ENCODE peak calls at places on chromosome 7, in eight cellular contexts. H, L, Z, G, I, M, K and A are unnamed samples. For H3K4me1, the result is how much of the 10 kb centered on the place peaks cover.

GRCh38 chr7:101733713-101734475 is 83.5 kb upstream of the CUX1 start:
- DNase-seq in H (peak), L (peak), Z (peak), G (peak), I (no peak), M (peak), K (no peak), A (no peak)

GRCh38 chr7:19016140-19016539 is 101.3 kb downstream of the TWIST1 start:
- DNase-seq in H (no peak), L (peak), Z (peak), G (peak), I (no peak), M (no peak), K (peak), A (no peak)

GRCh38 chr7:35035511-35035921 is 1.8 kb downstream of the DPY19L1 start:
- DNase-seq in H (no peak), L (peak), Z (peak), G (peak), I (peak), M (no peak), K (peak), A (peak)

GRCh38 chr7:91089382-91089963 is 174.8 kb upstream of the FZD1 start:
- DNase-seq in H (peak), L (peak), Z (peak), G (peak), I (peak), M (peak), K (peak), A (peak)

GRCh38 chr7:92641921-92642511 is 51.8 kb upstream of the FAM133B start:
- DNase-seq in H (no peak), L (no peak), Z (peak), G (peak), I (no peak), M (no peak), K (peak), A (no peak)

GRCh38 chr7:140674899-140675701 is 2.4 kb downstream of the ADCK2 start:
- DNase-seq in H (peak), L (peak), Z (peak), G (peak), I (peak), M (peak), K (no peak), A (peak)

GRCh38 chr7:2773608-2774007 is 70.5 kb downstream of the GNA12 start:
- DNase-seq in H (no peak), L (no peak), Z (no peak), G (no peak), I (no peak), M (no peak), K (no peak), A (no peak)

GRCh38 chr7:140219672-140220520 is 43.1 kb upstream of the KDM7A start:
- DNase-seq in H (no peak), L (no peak), Z (no peak), G (peak), I (no peak), M (no peak), K (no peak), A (no peak)

GRCh38 chr7:117169907-117170306 is 153.0 kb downstream of the WNT2 start:
- DNase-seq in H (no peak), L (no peak), Z (no peak), G (peak), I (no peak), M (no peak), K (peak), A (no peak)

GRCh38 chr7:137881607-137882260 is 35.0 kb upstream of the DGKI start:
- DNase-seq in H (no peak), L (no peak), Z (no peak), G (no peak), I (no peak), M (no peak), K (no peak), A (no peak)

GRCh38 chr7:137880432-137880831 is 33.7 kb upstream of the DGKI start:
- DNase-seq in H (no peak), L (no peak), Z (peak), G (no peak), I (no peak), M (no peak), K (peak), A (no peak)

GRCh38 chr7:137882806-137883205 is 36.0 kb upstream of the DGKI start:
- DNase-seq in H (no peak), L (no peak), Z (peak), G (peak), I (no peak), M (no peak), K (no peak), A (no peak)

GRCh38 chr7:137879357-137880158 is 32.8 kb upstream of the DGKI start:
- DNase-seq in H (no peak), L (peak), Z (peak), G (no peak), I (no peak), M (no peak), K (peak), A (no peak)

DNA sequence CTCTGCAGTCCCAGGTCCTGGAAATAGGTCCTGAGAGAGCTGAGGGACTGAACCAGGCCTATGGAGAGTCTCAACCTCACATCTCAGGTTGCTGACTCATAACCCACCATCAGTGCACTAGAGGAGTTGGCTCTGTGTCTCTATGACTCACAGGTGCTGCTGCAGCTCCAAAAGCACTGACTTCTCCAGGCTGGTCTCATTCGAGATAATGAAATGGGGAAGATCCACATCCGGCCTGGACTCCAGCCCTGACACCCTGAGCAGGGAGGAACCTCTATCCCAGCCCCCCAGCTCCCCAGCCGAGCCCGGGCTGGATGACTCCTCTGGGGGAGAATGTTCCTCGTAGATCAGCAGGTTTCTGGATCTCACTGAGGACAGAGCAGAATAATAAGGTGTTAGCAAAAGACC is 35.5 kb upstream of the DGKI start:
- DNase-seq in H (no peak), L (no peak), Z (peak), G (peak), I (peak), M (peak), K (peak), A (no peak)
- H3K4me2 ChIP-seq in H (no peak), L (no peak), Z (peak), G (peak), I (peak), M (peak), K (peak), A (no peak)

GRCh38 chr7:4841836-4842235 is 20.0 kb downstream of the PAPOLB start:
- DNase-seq in H (no peak), L (no peak), Z (no peak), G (no peak), I (no peak), M (no peak), K (no peak), A (no peak)

GRCh38 chr7:4840097-4840501 is 21.7 kb downstream of the PAPOLB start:
- DNase-seq in H (no peak), L (no peak), Z (no peak), G (no peak), I (no peak), M (no peak), K (no peak), A (no peak)

GRCh38 chr7:4841007-4841784 is 20.6 kb downstream of the PAPOLB start:
- DNase-seq in H (no peak), L (no peak), Z (no peak), G (no peak), I (no peak), M (no peak), K (no peak), A (no peak)

GRCh38 chr7:4845740-4846142 is 16.1 kb downstream of the PAPOLB start:
- DNase-seq in H (peak), L (peak), Z (no peak), G (no peak), I (no peak), M (peak), K (no peak), A (no peak)

DNA sequence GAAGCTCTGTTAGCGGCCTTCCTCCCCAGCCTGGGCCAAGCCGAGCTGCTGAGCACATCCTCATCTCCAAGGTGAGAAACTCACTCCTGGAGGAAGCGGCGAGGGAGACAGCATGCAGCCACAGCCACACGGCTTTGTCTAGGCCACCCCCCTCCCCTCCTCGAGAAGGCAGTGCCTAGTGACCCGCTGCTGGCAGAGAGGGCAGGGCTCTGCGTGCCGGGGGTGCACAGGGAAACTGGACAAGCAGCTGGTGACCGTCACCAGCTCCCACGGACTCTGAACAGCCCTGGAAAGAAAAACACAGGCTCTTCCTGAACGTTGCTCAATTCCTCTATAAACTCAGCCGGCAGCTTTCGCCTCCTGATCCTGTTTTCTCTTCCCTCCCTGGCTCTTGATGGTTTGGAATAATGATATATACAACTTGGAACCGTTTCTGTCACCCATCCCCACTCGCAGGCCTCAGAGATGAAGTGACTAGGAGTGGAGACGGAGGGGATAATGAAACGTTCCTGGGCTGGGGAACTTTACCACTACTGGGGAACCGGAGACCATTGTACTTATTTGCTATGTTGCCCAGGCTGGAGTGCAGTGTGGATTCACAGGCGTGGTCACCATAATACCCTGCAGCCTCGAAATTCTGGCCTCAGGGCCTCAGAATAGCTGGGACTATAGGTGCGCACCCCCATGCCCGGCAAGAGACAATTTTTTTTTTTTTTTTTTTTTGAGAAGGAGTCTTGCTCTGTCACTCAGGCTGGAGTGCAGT is 19.3 kb downstream of the PAPOLB start:
- DNase-seq in H (no peak), L (no peak), Z (peak), G (no peak), I (no peak), M (no peak), K (no peak), A (no peak)
- H3K27ac ChIP-seq in H (no peak), L (no peak), Z (peak), G (no peak), I (no peak), M (no peak), K (no peak), A (no peak)

GRCh38 chr7:107170051-107170661 is 1.4 kb downstream of the HBP1 start:
- DNase-seq in H (no peak), L (no peak), Z (no peak), G (no peak), I (peak), M (no peak), K (no peak), A (no peak)

GRCh38 chr7:107169120-107170050 is 582 bp downstream of the HBP1 start:
- DNase-seq in H (peak), L (peak), Z (peak), G (peak), I (peak), M (peak), K (peak), A (peak)

GRCh38 chr7:107173191-107173590 is 4.4 kb downstream of the HBP1 start:
- DNase-seq in H (no peak), L (peak), Z (no peak), G (no peak), I (no peak), M (no peak), K (no peak), A (no peak)

GRCh38 chr7:107172318-107173032 is 3.7 kb downstream of the HBP1 start:
- DNase-seq in H (no peak), L (no peak), Z (no peak), G (no peak), I (no peak), M (no peak), K (no peak), A (no peak)

GRCh38 chr7:107171496-107171895 is 2.7 kb downstream of the HBP1 start:
- DNase-seq in H (no peak), L (no peak), Z (no peak), G (no peak), I (no peak), M (no peak), K (no peak), A (no peak)
- H3K4me1 ChIP-seq in H (under half), L (under half), Z (under half), G (under half), I (under half), M (under half), K (under half), A (under half)

GRCh38 chr7:12670071-12670729 is 17.2 kb upstream of the ARL4A start:
- DNase-seq in H (no peak), L (no peak), Z (peak), G (no peak), I (no peak), M (no peak), K (no peak), A (no peak)
- H3K4me2 ChIP-seq in H (no peak), L (no peak), Z (no peak), G (no peak), I (no peak), M (no peak), K (no peak), A (no peak)

DNA sequence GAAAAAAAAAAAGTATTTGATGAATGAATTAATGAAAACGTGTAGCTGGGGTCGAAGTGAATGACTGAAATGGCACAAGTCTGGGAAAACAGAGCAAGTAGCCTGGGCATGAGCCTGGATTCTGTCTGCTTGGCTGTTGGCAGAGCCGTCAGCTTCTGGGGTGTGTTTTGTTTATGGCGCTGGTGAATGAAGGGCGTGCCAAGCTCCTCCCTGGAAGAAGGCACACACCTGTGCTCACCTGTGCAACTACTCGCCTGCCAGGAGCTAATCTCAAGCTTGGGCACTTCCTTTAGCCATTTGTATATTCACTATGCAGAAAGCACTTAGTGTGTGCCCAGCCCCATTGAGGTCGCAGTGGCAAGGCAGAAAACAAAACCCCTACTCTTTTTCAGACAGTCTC is 74.1 kb downstream of the GTF2IRD1 start:
- DNase-seq in H (no peak), L (no peak), Z (no peak), G (no peak), I (no peak), M (no peak), K (no peak), A (no peak)
- H3K27ac ChIP-seq in H (no peak), L (no peak), Z (no peak), G (no peak), I (no peak), M (no peak), K (no peak), A (no peak)

GRCh38 chr7:48438196-48438595 is 266.9 kb downstream of the ABCA13 start:
- DNase-seq in H (no peak), L (no peak), Z (no peak), G (peak), I (no peak), M (no peak), K (no peak), A (no peak)
- H3K4me1 ChIP-seq in H (under half), L (under half), Z (under half), G (under half), I (under half), M (under half), K (under half), A (under half)